ENCODE peak calls at places on chromosomes 11 and 22, in six cellular contexts. One of them, this sample, is unnamed.
A peak's percentile ranks its signal among the peaks of the same experiment; 100 is the strongest.

GRCh38 chr22:46587492-46588278 is 32.5 kb upstream of the GRAMD4 start:
- DNase-seq in AG09309: no peak
- DNase-seq in kidney epithelial cell: no peak
- DNase-seq in OCI-LY7: peak; percentile 92
- DNase-seq in psoas muscle: peak; percentile 70
- DNase-seq in fibroblast of pulmonary artery: no peak
- DNase-seq in this sample: no peak

GRCh38 chr11:72864692-72865655 is 50.8 kb downstream of the ATG16L2 start:
- DNase-seq in AG09309: no peak
- DNase-seq in kidney epithelial cell: no peak
- DNase-seq in OCI-LY7: no peak
- DNase-seq in psoas muscle: no peak
- DNase-seq in fibroblast of pulmonary artery: peak; percentile 79
- DNase-seq in this sample: no peak

GRCh38 chr22:24216541-24217209 is 28.2 kb downstream of the GGT5 start:
- DNase-seq in AG09309: no peak
- DNase-seq in kidney epithelial cell: no peak
- DNase-seq in OCI-LY7: peak; percentile 14
- DNase-seq in psoas muscle: no peak
- DNase-seq in fibroblast of pulmonary artery: no peak
- DNase-seq in this sample: no peak

GRCh38 chr11:76049506-76049905 is 156.8 kb downstream of the WNT11 start:
- DNase-seq in AG09309: no peak
- DNase-seq in kidney epithelial cell: no peak
- DNase-seq in OCI-LY7: no peak
- DNase-seq in psoas muscle: no peak
- DNase-seq in fibroblast of pulmonary artery: no peak
- DNase-seq in this sample: no peak

GRCh38 chr22:49678137-49678841 is 149.4 kb downstream of the BRD1 start:
- DNase-seq in AG09309: no peak
- DNase-seq in kidney epithelial cell: no peak
- DNase-seq in OCI-LY7: no peak
- DNase-seq in psoas muscle: no peak
- DNase-seq in fibroblast of pulmonary artery: no peak
- DNase-seq in this sample: no peak

GRCh38 chr11:59216654-59217640 is 4.2 kb upstream of the MPEG1 start:
- DNase-seq in AG09309: no peak
- DNase-seq in kidney epithelial cell: no peak
- DNase-seq in OCI-LY7: peak; percentile 94
- DNase-seq in psoas muscle: no peak
- DNase-seq in fibroblast of pulmonary artery: peak; percentile 17
- DNase-seq in this sample: no peak

GRCh38 chr11:75140269-75141138 is 10.4 kb upstream of the SLCO2B1 start:
- DNase-seq in AG09309: no peak
- DNase-seq in kidney epithelial cell: no peak
- DNase-seq in OCI-LY7: peak; percentile 85
- DNase-seq in psoas muscle: peak; percentile 76
- DNase-seq in fibroblast of pulmonary artery: peak; percentile 43
- DNase-seq in this sample: no peak

GRCh38 chr11:36618025-36618700 is 20.1 kb upstream of the RAG2 start:
- DNase-seq in AG09309: no peak
- DNase-seq in kidney epithelial cell: no peak
- DNase-seq in OCI-LY7: no peak
- DNase-seq in psoas muscle: no peak
- DNase-seq in fibroblast of pulmonary artery: no peak
- DNase-seq in this sample: no peak

GRCh38 chr11:46120361-46120710 is 918 bp downstream of the PHF21A start:
- DNase-seq in AG09309: no peak
- DNase-seq in kidney epithelial cell: no peak
- DNase-seq in OCI-LY7: peak; percentile 39
- DNase-seq in psoas muscle: peak; percentile 50
- DNase-seq in fibroblast of pulmonary artery: no peak
- DNase-seq in this sample: no peak

GRCh38 chr11:83835423-83835822 is 549.3 kb upstream of the CCDC90B start:
- DNase-seq in AG09309: no peak
- DNase-seq in kidney epithelial cell: no peak
- DNase-seq in OCI-LY7: no peak
- DNase-seq in psoas muscle: no peak
- DNase-seq in fibroblast of pulmonary artery: no peak
- DNase-seq in this sample: no peak

GRCh38 chr11:124075841-124076571 is 34.9 kb upstream of the OR10G7 start:
- DNase-seq in AG09309: no peak
- DNase-seq in kidney epithelial cell: no peak
- DNase-seq in OCI-LY7: no peak
- DNase-seq in psoas muscle: peak; percentile 58
- DNase-seq in fibroblast of pulmonary artery: no peak
- DNase-seq in this sample: no peak

GRCh38 chr11:17183836-17184235 is 23.9 kb downstream of the PIK3C2A start:
- DNase-seq in AG09309: no peak
- DNase-seq in kidney epithelial cell: no peak
- DNase-seq in OCI-LY7: no peak
- DNase-seq in psoas muscle: no peak
- DNase-seq in fibroblast of pulmonary artery: no peak
- DNase-seq in this sample: no peak

GRCh38 chr11:17188675-17189074 is 19.1 kb downstream of the PIK3C2A start:
- DNase-seq in AG09309: no peak
- DNase-seq in kidney epithelial cell: no peak
- DNase-seq in OCI-LY7: no peak
- DNase-seq in psoas muscle: no peak
- DNase-seq in fibroblast of pulmonary artery: peak; percentile 10
- DNase-seq in this sample: no peak

GRCh38 chr11:17184882-17185587 is 22.8 kb downstream of the PIK3C2A start:
- DNase-seq in AG09309: no peak
- DNase-seq in kidney epithelial cell: no peak
- DNase-seq in OCI-LY7: no peak
- DNase-seq in psoas muscle: no peak
- DNase-seq in fibroblast of pulmonary artery: no peak
- DNase-seq in this sample: no peak

GRCh38 chr11:17186932-17187692 is 20.7 kb downstream of the PIK3C2A start:
- DNase-seq in AG09309: no peak
- DNase-seq in kidney epithelial cell: no peak
- DNase-seq in OCI-LY7: no peak
- DNase-seq in psoas muscle: no peak
- DNase-seq in fibroblast of pulmonary artery: no peak
- DNase-seq in this sample: no peak

DNA sequence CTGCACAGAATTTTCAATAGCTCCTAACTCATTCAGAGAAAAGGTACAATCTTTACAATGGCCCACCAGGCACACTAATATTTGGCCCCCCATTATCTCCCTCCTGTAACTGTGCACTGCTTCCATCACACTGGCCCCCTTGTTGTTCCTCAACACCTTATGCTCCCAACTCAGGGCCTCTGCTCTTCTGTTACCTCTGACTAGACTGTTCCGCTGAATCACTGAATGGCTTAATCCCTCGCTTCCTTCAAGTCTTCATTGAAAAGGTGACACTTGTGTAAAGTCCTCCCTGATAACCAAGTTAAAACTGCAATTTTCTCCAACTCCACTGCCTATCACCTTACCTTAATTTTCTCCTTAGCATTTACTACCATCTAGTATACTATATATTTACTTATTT is 21.8 kb downstream of the PIK3C2A start:
- DNase-seq in AG09309: no peak
- DNase-seq in kidney epithelial cell: no peak
- DNase-seq in OCI-LY7: no peak
- DNase-seq in psoas muscle: no peak
- DNase-seq in fibroblast of pulmonary artery: no peak
- DNase-seq in this sample: no peak
- H3K4me3 ChIP-seq in AG09309: no peak overlapping the region
- H3K4me3 ChIP-seq in kidney epithelial cell: no peak overlapping the region
- H3K4me3 ChIP-seq in OCI-LY7: no peak overlapping the region
- H3K4me3 ChIP-seq in psoas muscle: no peak overlapping the region
- H3K4me3 ChIP-seq in fibroblast of pulmonary artery: no peak overlapping the region
- H3K4me3 ChIP-seq in this sample: no peak overlapping the region

GRCh38 chr22:42992886-42993479 is 22.0 kb downstream of the PACSIN2 start:
- DNase-seq in AG09309: no peak
- DNase-seq in kidney epithelial cell: no peak
- DNase-seq in OCI-LY7: no peak
- DNase-seq in psoas muscle: no peak
- DNase-seq in fibroblast of pulmonary artery: no peak
- DNase-seq in this sample: no peak
- H3K4me3 ChIP-seq in AG09309: no peak overlapping the region
- H3K4me3 ChIP-seq in kidney epithelial cell: no peak overlapping the region
- H3K4me3 ChIP-seq in OCI-LY7: no peak overlapping the region
- H3K4me3 ChIP-seq in psoas muscle: no peak overlapping the region
- H3K4me3 ChIP-seq in fibroblast of pulmonary artery: no peak overlapping the region
- H3K4me3 ChIP-seq in this sample: no peak overlapping the region

DNA sequence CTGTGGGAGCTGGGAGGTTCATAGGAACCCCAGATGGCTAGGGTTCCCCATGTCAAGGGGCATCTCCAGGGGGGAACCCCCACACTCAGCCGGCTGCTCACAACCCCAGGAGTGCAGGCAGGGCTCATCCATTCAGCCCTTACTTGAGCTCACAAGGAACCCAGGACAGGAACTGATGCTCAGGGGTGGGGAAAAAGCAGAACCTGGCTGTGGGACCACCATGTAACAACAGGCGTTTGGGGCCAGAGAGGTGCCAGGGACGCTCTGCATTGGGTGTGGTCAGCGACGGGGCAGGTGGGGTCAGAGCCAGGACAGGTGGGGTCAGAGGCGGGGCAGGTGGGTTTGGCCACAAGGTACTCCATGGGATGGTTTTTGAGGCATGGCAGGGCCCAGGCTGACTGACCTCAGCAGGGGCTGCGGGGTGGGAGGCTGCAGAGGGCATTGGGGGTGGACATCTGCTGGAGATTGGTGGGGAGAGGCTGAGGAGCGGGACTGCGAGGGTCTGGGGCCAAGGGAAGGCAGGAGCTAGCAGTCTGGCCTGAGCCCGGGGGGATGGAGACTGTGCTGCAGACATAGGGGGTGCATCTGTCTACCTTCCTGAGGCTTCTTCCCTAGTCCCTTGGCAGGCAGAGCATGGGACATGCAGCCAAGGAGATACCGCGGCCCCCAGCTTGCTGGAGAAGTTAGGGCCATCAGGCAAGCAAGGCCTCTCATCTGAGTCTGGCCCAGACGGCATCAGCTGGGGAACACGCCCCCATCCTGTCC is 34.0 kb upstream of the CARS1 start:
- DNase-seq in AG09309: no peak
- DNase-seq in kidney epithelial cell: no peak
- DNase-seq in OCI-LY7: no peak
- DNase-seq in psoas muscle: no peak
- DNase-seq in fibroblast of pulmonary artery: no peak
- DNase-seq in this sample: no peak
- H3K4me3 ChIP-seq in AG09309: no peak overlapping the region
- H3K4me3 ChIP-seq in kidney epithelial cell: no peak overlapping the region
- H3K4me3 ChIP-seq in OCI-LY7: no peak overlapping the region
- H3K4me3 ChIP-seq in psoas muscle: no peak overlapping the region
- H3K4me3 ChIP-seq in fibroblast of pulmonary artery: no peak overlapping the region
- H3K4me3 ChIP-seq in this sample: no peak overlapping the region

GRCh38 chr22:42500836-42501179 is 18.8 kb downstream of the RRP7A start:
- DNase-seq in AG09309: no peak
- DNase-seq in kidney epithelial cell: no peak
- DNase-seq in OCI-LY7: no peak
- DNase-seq in psoas muscle: no peak
- DNase-seq in fibroblast of pulmonary artery: no peak
- DNase-seq in this sample: no peak

DNA sequence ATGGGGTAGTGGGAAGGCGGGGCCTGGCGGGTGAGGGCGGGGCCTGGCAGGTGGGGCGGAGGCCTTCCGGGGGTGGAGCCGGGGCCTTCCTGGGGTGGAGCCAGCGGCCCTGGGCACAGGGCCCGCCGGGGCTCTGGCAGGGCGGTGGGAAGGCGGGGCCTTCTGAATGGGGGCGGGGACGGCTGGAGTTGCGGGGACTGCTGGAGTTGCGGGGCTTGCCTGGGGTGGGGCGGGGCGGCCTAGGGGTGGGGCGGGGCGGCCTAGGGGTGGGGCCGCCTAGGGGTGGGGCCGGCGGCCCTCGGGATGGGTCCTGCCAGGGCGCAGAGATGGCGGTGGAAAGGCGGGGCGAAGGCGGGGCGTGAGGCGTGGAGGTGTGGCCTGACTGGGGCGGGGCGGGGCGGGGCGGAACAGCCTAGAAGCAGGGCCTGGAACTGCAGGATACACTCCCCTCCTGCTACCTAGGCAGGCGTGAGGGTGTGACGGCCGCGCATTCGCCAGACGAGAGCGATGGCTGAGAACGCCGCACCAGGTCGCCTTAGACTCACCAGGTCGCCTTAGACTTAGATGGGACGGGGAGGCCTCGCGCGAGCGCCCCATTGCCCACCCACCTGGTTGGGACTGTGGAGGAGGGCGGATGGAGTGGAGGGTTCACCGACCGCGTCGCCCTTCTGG is 19.3 kb downstream of the RRP7A start:
- DNase-seq in AG09309: no peak
- DNase-seq in kidney epithelial cell: no peak
- DNase-seq in OCI-LY7: peak; percentile 90
- DNase-seq in psoas muscle: peak; percentile 93
- DNase-seq in fibroblast of pulmonary artery: peak; percentile 71
- DNase-seq in this sample: peak; percentile 9
- H3K4me3 ChIP-seq in AG09309: no peak overlapping the region
- H3K4me3 ChIP-seq in kidney epithelial cell: peak overlapping the region; percentile 11
- H3K4me3 ChIP-seq in OCI-LY7: peak overlapping the region; percentile 53
- H3K4me3 ChIP-seq in psoas muscle: peak overlapping the region; percentile 58
- H3K4me3 ChIP-seq in fibroblast of pulmonary artery: peak overlapping the region; percentile 34
- H3K4me3 ChIP-seq in this sample: peak overlapping the region; percentile 29

GRCh38 chr22:30392661-30393321 is 4.0 kb upstream of the SEC14L2 start:
- DNase-seq in AG09309: no peak
- DNase-seq in kidney epithelial cell: no peak
- DNase-seq in OCI-LY7: peak; percentile 62
- DNase-seq in psoas muscle: no peak
- DNase-seq in fibroblast of pulmonary artery: no peak
- DNase-seq in this sample: no peak
- H3K4me3 ChIP-seq in AG09309: no peak overlapping the region
- H3K4me3 ChIP-seq in kidney epithelial cell: no peak overlapping the region
- H3K4me3 ChIP-seq in OCI-LY7: peak overlapping the region; percentile 28
- H3K4me3 ChIP-seq in psoas muscle: no peak overlapping the region
- H3K4me3 ChIP-seq in fibroblast of pulmonary artery: no peak overlapping the region
- H3K4me3 ChIP-seq in this sample: no peak overlapping the region

GRCh38 chr11:99505831-99506230 is 485.1 kb downstream of the CNTN5 start:
- DNase-seq in AG09309: no peak
- DNase-seq in kidney epithelial cell: no peak
- DNase-seq in OCI-LY7: no peak
- DNase-seq in psoas muscle: no peak
- DNase-seq in fibroblast of pulmonary artery: no peak
- DNase-seq in this sample: no peak
- H3K4me3 ChIP-seq in AG09309: no peak overlapping the region
- H3K4me3 ChIP-seq in kidney epithelial cell: no peak overlapping the region
- H3K4me3 ChIP-seq in OCI-LY7: no peak overlapping the region
- H3K4me3 ChIP-seq in psoas muscle: no peak overlapping the region
- H3K4me3 ChIP-seq in fibroblast of pulmonary artery: no peak overlapping the region
- H3K4me3 ChIP-seq in this sample: no peak overlapping the region